ENCODE peak calls at places on chromosomes 7 and 10, in five cellular contexts. One of them, this sample, is unnamed. For H3K27me3, the result is how much of the 10 kb centered on the place peaks cover.

GRCh38 chr7:101410743-101411476 is 48.2 kb downstream of the COL26A1 start:
- DNase-seq in H1: peak
- DNase-seq in sigmoid colon: no peak
- DNase-seq in IMR-90: no peak
- DNase-seq in transverse colon: peak
- DNase-seq in this sample: peak

GRCh38 chr10:97024181-97025073 is 161.3 kb downstream of the SLIT1 start:
- DNase-seq in H1: no peak
- DNase-seq in IMR-90: peak
- DNase-seq in sigmoid colon: no peak
- DNase-seq in transverse colon: no peak
- DNase-seq in this sample: no peak

GRCh38 chr7:67618569-67619543 is 622.2 kb downstream of the TYW1 start:
- DNase-seq in IMR-90: no peak
- DNase-seq in H1: peak
- DNase-seq in sigmoid colon: no peak
- DNase-seq in transverse colon: no peak
- DNase-seq in this sample: no peak

GRCh38 chr10:107336061-107336460 is 171.6 kb upstream of the SORCS1 start:
- DNase-seq in transverse colon: no peak
- DNase-seq in sigmoid colon: no peak
- DNase-seq in IMR-90: no peak
- DNase-seq in H1: no peak
- DNase-seq in this sample: no peak

GRCh38 chr7:128785738-128786137 is 6.0 kb upstream of the CCDC136 start:
- DNase-seq in IMR-90: no peak
- DNase-seq in transverse colon: no peak
- DNase-seq in H1: no peak
- DNase-seq in sigmoid colon: no peak
- DNase-seq in this sample: no peak

GRCh38 chr7:78083466-78084120 is 285.0 kb downstream of the PHTF2 start:
- DNase-seq in H1: no peak
- DNase-seq in IMR-90: peak
- DNase-seq in sigmoid colon: no peak
- DNase-seq in transverse colon: no peak
- DNase-seq in this sample: no peak

GRCh38 chr10:99788598-99789259 is 6.3 kb downstream of the ABCC2 start:
- DNase-seq in H1: no peak
- DNase-seq in transverse colon: peak
- DNase-seq in sigmoid colon: peak
- DNase-seq in IMR-90: peak
- DNase-seq in this sample: no peak

GRCh38 chr7:130922206-130923112 is 188.5 kb upstream of the KLF14 start:
- DNase-seq in IMR-90: no peak
- DNase-seq in sigmoid colon: no peak
- DNase-seq in transverse colon: no peak
- DNase-seq in H1: peak
- DNase-seq in this sample: no peak

GRCh38 chr10:117547301-117548153 is 5.0 kb downstream of the EMX2 start:
- DNase-seq in IMR-90: no peak
- DNase-seq in H1: no peak
- DNase-seq in transverse colon: no peak
- DNase-seq in sigmoid colon: no peak
- DNase-seq in this sample: no peak

GRCh38 chr10:37263304-37263703 is 137.9 kb downstream of the ANKRD30A start:
- DNase-seq in transverse colon: no peak
- DNase-seq in IMR-90: no peak
- DNase-seq in H1: peak
- DNase-seq in sigmoid colon: no peak
- DNase-seq in this sample: no peak

GRCh38 chr7:31312864-31313263 is 27.7 kb downstream of the NEUROD6 start:
- DNase-seq in sigmoid colon: no peak
- DNase-seq in transverse colon: no peak
- DNase-seq in H1: no peak
- DNase-seq in IMR-90: no peak
- DNase-seq in this sample: no peak

GRCh38 chr10:92124020-92124419 is 166.9 kb downstream of the CPEB3 start:
- DNase-seq in H1: no peak
- DNase-seq in IMR-90: no peak
- DNase-seq in transverse colon: no peak
- DNase-seq in sigmoid colon: no peak
- DNase-seq in this sample: no peak

GRCh38 chr7:122518488-122518887 is 180.4 kb downstream of the RNF133 start:
- DNase-seq in transverse colon: no peak
- DNase-seq in IMR-90: no peak
- DNase-seq in sigmoid colon: no peak
- DNase-seq in H1: no peak
- DNase-seq in this sample: no peak

GRCh38 chr7:99079104-99079503 is 64.8 kb downstream of the SMURF1 start:
- DNase-seq in H1: no peak
- DNase-seq in sigmoid colon: no peak
- DNase-seq in transverse colon: peak
- DNase-seq in IMR-90: no peak
- DNase-seq in this sample: no peak

GRCh38 chr7:42746226-42746625 is 165.6 kb downstream of the C7orf25 start:
- DNase-seq in H1: no peak
- DNase-seq in transverse colon: no peak
- DNase-seq in sigmoid colon: no peak
- DNase-seq in IMR-90: no peak
- DNase-seq in this sample: no peak

GRCh38 chr10:99234739-99235468 is 748 bp downstream of the HPSE2 start:
- DNase-seq in transverse colon: no peak
- DNase-seq in H1: no peak
- DNase-seq in sigmoid colon: no peak
- DNase-seq in IMR-90: peak
- DNase-seq in this sample: no peak

GRCh38 chr7:91603707-91604106 is 276.8 kb downstream of the MTERF1 start:
- DNase-seq in IMR-90: no peak
- DNase-seq in transverse colon: no peak
- DNase-seq in sigmoid colon: no peak
- DNase-seq in H1: no peak
- DNase-seq in this sample: no peak

GRCh38 chr10:124717911-124718734 is 26.1 kb downstream of the FAM53B start:
- DNase-seq in IMR-90: no peak
- DNase-seq in sigmoid colon: no peak
- DNase-seq in transverse colon: no peak
- DNase-seq in H1: no peak
- DNase-seq in this sample: no peak

GRCh38 chr10:103202319-103202718 is 9.2 kb upstream of the NT5C2 start:
- DNase-seq in H1: no peak
- DNase-seq in transverse colon: no peak
- DNase-seq in IMR-90: no peak
- DNase-seq in sigmoid colon: no peak
- DNase-seq in this sample: no peak

GRCh38 chr7:16515785-16516685 is 10.6 kb upstream of the LRRC72 start:
- DNase-seq in H1: no peak
- DNase-seq in transverse colon: no peak
- DNase-seq in sigmoid colon: no peak
- DNase-seq in IMR-90: no peak
- DNase-seq in this sample: no peak

GRCh38 chr7:47350425-47350824 is 231.5 kb downstream of the TNS3 start:
- DNase-seq in IMR-90: no peak
- DNase-seq in H1: no peak
- DNase-seq in transverse colon: peak
- DNase-seq in sigmoid colon: no peak
- DNase-seq in this sample: no peak

GRCh38 chr7:44193011-44193802 is 4.0 kb upstream of the GCK start:
- DNase-seq in sigmoid colon: no peak
- DNase-seq in H1: no peak
- DNase-seq in IMR-90: no peak
- DNase-seq in transverse colon: no peak
- DNase-seq in this sample: no peak

GRCh38 chr7:96414931-96415292 is 93.0 kb upstream of the SLC25A13 start:
- DNase-seq in H1: peak
- DNase-seq in IMR-90: peak
- DNase-seq in transverse colon: peak
- DNase-seq in sigmoid colon: no peak
- DNase-seq in this sample: peak

GRCh38 chr7:103714377-103714927 is 268.4 kb upstream of the SLC26A5 start:
- DNase-seq in H1: no peak
- DNase-seq in transverse colon: no peak
- DNase-seq in sigmoid colon: no peak
- DNase-seq in IMR-90: no peak
- DNase-seq in this sample: no peak

GRCh38 chr10:63264852-63265617 is 131.9 kb downstream of the NRBF2 start:
- DNase-seq in IMR-90: peak
- DNase-seq in sigmoid colon: no peak
- DNase-seq in transverse colon: peak
- DNase-seq in H1: no peak
- DNase-seq in this sample: no peak

GRCh38 chr7:128446306-128446705 is 9.4 kb upstream of the HILPDA start:
- DNase-seq in sigmoid colon: no peak
- DNase-seq in IMR-90: no peak
- DNase-seq in H1: no peak
- DNase-seq in transverse colon: no peak
- DNase-seq in this sample: no peak

GRCh38 chr10:132538790-132539421 is 1.3 kb downstream of the INPP5A start:
- DNase-seq in transverse colon: peak
- DNase-seq in H1: no peak
- DNase-seq in IMR-90: no peak
- DNase-seq in sigmoid colon: peak
- DNase-seq in this sample: peak

GRCh38 chr7:155205368-155206285 is 92.1 kb upstream of the INSIG1 start:
- DNase-seq in IMR-90: peak
- DNase-seq in transverse colon: peak
- DNase-seq in H1: peak
- DNase-seq in sigmoid colon: peak
- DNase-seq in this sample: peak
- TF ChIP-seq POLR2A in IMR-90: no peak
- TF ChIP-seq POLR2A in transverse colon: peak
- TF ChIP-seq POLR2A in H1: no peak
- TF ChIP-seq POLR2A in sigmoid colon: no peak
- TF ChIP-seq POLR2A in this sample: peak

DNA sequence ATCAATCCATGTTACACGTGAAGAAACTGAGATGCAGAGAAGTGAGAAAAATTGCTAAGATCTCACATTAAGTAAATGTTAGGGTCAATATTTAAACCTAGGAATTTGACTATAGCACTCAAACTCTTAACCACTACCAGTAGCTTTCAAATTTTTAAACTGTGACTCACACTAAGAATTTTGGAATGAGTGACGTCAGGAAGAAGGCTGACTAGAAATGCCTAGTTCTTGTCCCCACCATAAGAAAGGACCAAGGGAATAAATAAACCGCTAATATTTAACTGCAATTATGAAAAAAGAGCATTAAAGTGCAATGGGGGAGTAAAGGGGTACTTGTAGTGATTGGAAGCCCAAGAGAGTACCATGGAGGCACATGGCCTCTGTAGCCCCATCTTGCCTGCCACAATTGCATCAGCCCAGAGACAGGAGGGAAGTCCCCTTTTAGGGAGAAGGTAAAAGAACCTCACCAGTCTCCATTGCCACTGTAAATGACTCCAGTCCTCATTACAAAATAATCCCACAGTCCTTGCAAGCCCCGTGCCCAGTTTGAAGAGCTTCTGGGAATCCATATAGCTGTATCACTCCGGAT is 3.5 kb upstream of the AKR1B1 start:
- DNase-seq in H1: no peak
- DNase-seq in transverse colon: no peak
- DNase-seq in IMR-90: peak
- DNase-seq in sigmoid colon: no peak
- DNase-seq in this sample: no peak
- H3K27ac ChIP-seq in H1: no peak
- H3K27ac ChIP-seq in transverse colon: no peak
- H3K27ac ChIP-seq in IMR-90: peak
- H3K27ac ChIP-seq in sigmoid colon: no peak
- H3K27ac ChIP-seq in this sample: no peak

DNA sequence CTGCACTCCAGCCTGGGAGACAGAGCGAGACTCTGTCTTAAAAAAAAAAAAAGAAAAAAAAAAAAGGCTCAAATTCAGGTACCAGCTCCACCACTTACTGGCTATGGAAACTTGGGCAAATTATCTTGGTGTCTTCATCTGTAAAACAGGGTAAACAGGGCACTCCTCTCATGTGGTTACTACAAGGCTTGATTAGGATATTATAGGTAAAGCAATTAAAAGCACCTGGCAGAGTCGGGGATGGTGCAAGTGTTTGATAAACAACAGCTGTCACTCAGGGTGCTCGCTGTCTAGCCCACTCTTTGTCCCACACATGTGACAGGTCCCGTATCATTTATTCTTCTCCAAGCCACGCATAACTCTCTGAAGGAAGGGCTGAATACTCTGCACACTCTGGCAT is 96.9 kb downstream of the SORBS1 start:
- DNase-seq in H1: no peak
- DNase-seq in sigmoid colon: no peak
- DNase-seq in IMR-90: no peak
- DNase-seq in transverse colon: no peak
- DNase-seq in this sample: no peak
- H3K27me3 ChIP-seq in H1: under half
- H3K27me3 ChIP-seq in sigmoid colon: under half
- H3K27me3 ChIP-seq in IMR-90: under half
- H3K27me3 ChIP-seq in transverse colon: under half
- H3K27me3 ChIP-seq in this sample: under half

GRCh38 chr7:5423844-5424688 is 432 bp upstream of the TNRC18 start:
- DNase-seq in IMR-90: peak
- DNase-seq in sigmoid colon: peak
- DNase-seq in H1: peak
- DNase-seq in transverse colon: peak
- DNase-seq in this sample: peak

GRCh38 chr7:5426226-5426475 is 2.5 kb upstream of the TNRC18 start:
- DNase-seq in transverse colon: no peak
- DNase-seq in H1: no peak
- DNase-seq in IMR-90: peak
- DNase-seq in sigmoid colon: no peak
- DNase-seq in this sample: no peak

GRCh38 chr7:5424689-5425506 is 1.3 kb upstream of the TNRC18 start:
- DNase-seq in sigmoid colon: peak
- DNase-seq in H1: no peak
- DNase-seq in transverse colon: peak
- DNase-seq in IMR-90: peak
- DNase-seq in this sample: peak

GRCh38 chr7:5423272-5423843 is at the start of gene TNRC18:
- DNase-seq in transverse colon: peak
- DNase-seq in H1: peak
- DNase-seq in IMR-90: no peak
- DNase-seq in sigmoid colon: peak
- DNase-seq in this sample: peak

DNA sequence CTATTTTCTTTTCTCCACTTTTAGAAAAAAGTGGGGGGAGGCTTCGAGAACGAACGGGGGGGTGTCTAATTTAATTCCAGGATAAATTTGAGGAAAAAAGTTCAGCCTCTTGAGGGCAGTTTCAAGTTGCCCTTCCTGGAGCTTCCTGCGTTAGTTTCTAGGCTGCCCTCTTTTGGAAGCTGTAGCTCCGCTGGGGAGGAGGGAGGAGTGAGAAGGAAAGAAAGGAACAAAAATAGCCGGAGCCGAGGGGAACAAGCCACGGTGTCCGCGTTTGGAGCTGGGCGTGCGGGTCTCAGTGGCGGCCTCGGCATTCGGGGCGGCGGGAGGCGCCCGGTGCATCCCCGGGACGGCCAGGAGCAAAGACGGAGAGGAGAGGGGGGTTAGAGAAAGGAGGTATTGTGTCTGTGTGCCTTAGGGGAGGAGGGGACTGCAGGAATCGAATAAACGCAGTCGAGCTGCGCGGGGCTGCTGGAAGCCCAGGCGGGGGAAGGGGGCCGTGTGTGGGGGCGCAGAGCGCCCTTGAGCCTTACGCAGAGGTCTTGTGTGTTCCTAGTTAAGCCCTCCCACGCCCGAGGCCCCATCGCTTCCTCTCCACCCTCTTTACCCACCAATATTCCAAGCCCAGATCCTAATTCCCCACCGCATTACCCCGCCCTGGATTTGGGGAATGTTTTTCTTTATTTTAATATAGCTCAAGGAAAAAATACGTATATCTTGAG is 2.0 kb upstream of the TNRC18 start:
- DNase-seq in sigmoid colon: peak
- DNase-seq in transverse colon: peak
- DNase-seq in IMR-90: peak
- DNase-seq in H1: peak
- DNase-seq in this sample: peak
- TF ChIP-seq POLR2A in sigmoid colon: peak
- TF ChIP-seq POLR2A in transverse colon: peak
- TF ChIP-seq POLR2A in IMR-90: no peak
- TF ChIP-seq POLR2A in H1: peak
- TF ChIP-seq POLR2A in this sample: peak

This sample was measured in right lobe of liver.